ENCODE peak calls at places on chromosomes 6 and 20, in five cellular contexts. O, V, C, I and Q are unnamed samples.
A peak's percentile ranks its signal among the peaks of the same experiment; 100 is the strongest.

GRCh38 chr6:126603410-126603809 is 263.5 kb downstream of the CENPW start:
- DNase-seq in O (no peak), V (no peak), C (no peak), I (no peak), Q (no peak)

GRCh38 chr6:42532038-42532669 is 31.7 kb upstream of the UBR2 start:
- DNase-seq in O (peak; percentile 24), V (peak; percentile 52), C (no peak), I (peak; percentile 15), Q (peak; percentile 73)

GRCh38 chr6:28789553-28790083 is 134.2 kb downstream of the TRIM27 start:
- DNase-seq in O (no peak), V (peak; percentile 53), C (no peak), I (no peak), Q (peak; percentile 64)

GRCh38 chr6:154488802-154489437 is 21.6 kb downstream of the CNKSR3 start:
- DNase-seq in O (no peak), V (no peak), C (no peak), I (no peak), Q (no peak)

GRCh38 chr6:161211380-161212035 is 62.4 kb downstream of the AGPAT4 start:
- DNase-seq in O (no peak), V (no peak), C (no peak), I (no peak), Q (no peak)

GRCh38 chr6:105794263-105794662 is 291.9 kb upstream of the PRDM1 start:
- DNase-seq in O (no peak), V (no peak), C (no peak), I (no peak), Q (peak; percentile 36)

GRCh38 chr6:106619223-106619622 is 10.1 kb downstream of the RTN4IP1 start:
- DNase-seq in O (no peak), V (no peak), C (no peak), I (no peak), Q (no peak)

GRCh38 chr20:4104045-4104444 is 88.7 kb upstream of the RNF24 start:
- DNase-seq in O (no peak), V (no peak), C (no peak), I (no peak), Q (no peak)

GRCh38 chr6:1372690-1373089 is 16.7 kb upstream of the FOXF2 start:
- DNase-seq in O (no peak), V (no peak), C (no peak), I (no peak), Q (no peak)

GRCh38 chr6:47292944-47293343 is 16.8 kb downstream of the TNFRSF21 start:
- DNase-seq in O (no peak), V (peak; percentile 86), C (no peak), I (no peak), Q (peak; percentile 76)

GRCh38 chr6:53673138-53673801 is 7.7 kb upstream of the KLHL31 start:
- DNase-seq in O (no peak), V (peak; percentile 81), C (no peak), I (peak; percentile 47), Q (peak; percentile 74)

GRCh38 chr6:117728626-117729025 is 53.4 kb downstream of the NUS1 start:
- DNase-seq in O (no peak), V (no peak), C (no peak), I (no peak), Q (no peak)

GRCh38 chr6:7204726-7205125 is 97.0 kb downstream of the RREB1 start:
- DNase-seq in O (no peak), V (no peak), C (no peak), I (peak; percentile 47), Q (no peak)

GRCh38 chr6:105077592-105078463 is 102.0 kb downstream of the POPDC3 start:
- DNase-seq in O (no peak), V (peak; percentile 84), C (no peak), I (no peak), Q (peak; percentile 63)

GRCh38 chr20:45052698-45053440 is 48.1 kb downstream of the KCNS1 start:
- DNase-seq in O (no peak), V (no peak), C (no peak), I (no peak), Q (no peak)

GRCh38 chr6:154683756-154684523 is 49.3 kb upstream of the SCAF8 start:
- DNase-seq in O (no peak), V (peak; percentile 44), C (no peak), I (no peak), Q (peak; percentile 12)

GRCh38 chr6:34465551-34466241 is at the start of gene PACSIN1:
- DNase-seq in O (peak; percentile 14), V (no peak), C (no peak), I (no peak), Q (peak; percentile 39)

GRCh38 chr6:112690497-112691202 is 343.5 kb downstream of the RFPL4B start:
- DNase-seq in O (no peak), V (peak; percentile 63), C (no peak), I (no peak), Q (no peak)

GRCh38 chr6:138559153-138559552 is 59.9 kb upstream of the NHSL1 start:
- DNase-seq in O (no peak), V (no peak), C (no peak), I (no peak), Q (no peak)

GRCh38 chr6:116648161-116648560 is 20.4 kb downstream of the ZUP1 start:
- DNase-seq in O (no peak), V (no peak), C (no peak), I (no peak), Q (no peak)

GRCh38 chr20:3734111-3734843 is 1.8 kb downstream of the HSPA12B start:
- DNase-seq in O (no peak), V (no peak), C (no peak), I (no peak), Q (no peak)

GRCh38 chr20:4465855-4466545 is 255.7 kb upstream of the PRND start:
- DNase-seq in O (no peak), V (no peak), C (no peak), I (no peak), Q (no peak)

GRCh38 chr6:24766685-24767462 is 7.9 kb upstream of the GMNN start:
- DNase-seq in O (no peak), V (peak; percentile 56), C (no peak), I (no peak), Q (peak; percentile 52)

GRCh38 chr6:3912366-3913076 is 63.3 kb downstream of the FAM50B start:
- DNase-seq in O (no peak), V (peak; percentile 25), C (no peak), I (no peak), Q (no peak)

GRCh38 chr6:3910264-3910663 is 61.1 kb downstream of the FAM50B start:
- DNase-seq in O (no peak), V (no peak), C (no peak), I (no peak), Q (no peak)

GRCh38 chr6:3911614-3912336 is 62.6 kb downstream of the FAM50B start:
- DNase-seq in O (no peak), V (peak; percentile 87), C (peak; percentile 39), I (no peak), Q (peak; percentile 77)

GRCh38 chr6:3908961-3909360 is 59.8 kb downstream of the FAM50B start:
- DNase-seq in O (no peak), V (no peak), C (no peak), I (no peak), Q (no peak)

GRCh38 chr6:3911130-3911529 is 62.0 kb downstream of the FAM50B start:
- DNase-seq in O (no peak), V (no peak), C (no peak), I (no peak), Q (no peak)
- H3K4me3 ChIP-seq in O (no peak overlapping the region), V (no peak overlapping the region), C (no peak overlapping the region), I (no peak overlapping the region), Q (no peak overlapping the region)

GRCh38 chr20:49984426-49985153 is 1.8 kb downstream of the SNAI1 start:
- DNase-seq in O (no peak), V (no peak), C (no peak), I (no peak), Q (no peak)
- H3K4me3 ChIP-seq in O (no peak overlapping the region), V (no peak overlapping the region), C (peak overlapping the region; percentile 71), I (peak overlapping the region; percentile 75), Q (no peak overlapping the region)

GRCh38 chr6:111604259-111605099 is 1.2 kb downstream of the TRAF3IP2 start:
- DNase-seq in O (peak; percentile 34), V (peak; percentile 73), C (peak; percentile 45), I (no peak), Q (peak; percentile 76)
- H3K4me3 ChIP-seq in O (peak overlapping the region; percentile 45), V (peak overlapping the region; percentile 53), C (peak overlapping the region; percentile 71), I (peak overlapping the region; percentile 67), Q (peak overlapping the region; percentile 56)

DNA sequence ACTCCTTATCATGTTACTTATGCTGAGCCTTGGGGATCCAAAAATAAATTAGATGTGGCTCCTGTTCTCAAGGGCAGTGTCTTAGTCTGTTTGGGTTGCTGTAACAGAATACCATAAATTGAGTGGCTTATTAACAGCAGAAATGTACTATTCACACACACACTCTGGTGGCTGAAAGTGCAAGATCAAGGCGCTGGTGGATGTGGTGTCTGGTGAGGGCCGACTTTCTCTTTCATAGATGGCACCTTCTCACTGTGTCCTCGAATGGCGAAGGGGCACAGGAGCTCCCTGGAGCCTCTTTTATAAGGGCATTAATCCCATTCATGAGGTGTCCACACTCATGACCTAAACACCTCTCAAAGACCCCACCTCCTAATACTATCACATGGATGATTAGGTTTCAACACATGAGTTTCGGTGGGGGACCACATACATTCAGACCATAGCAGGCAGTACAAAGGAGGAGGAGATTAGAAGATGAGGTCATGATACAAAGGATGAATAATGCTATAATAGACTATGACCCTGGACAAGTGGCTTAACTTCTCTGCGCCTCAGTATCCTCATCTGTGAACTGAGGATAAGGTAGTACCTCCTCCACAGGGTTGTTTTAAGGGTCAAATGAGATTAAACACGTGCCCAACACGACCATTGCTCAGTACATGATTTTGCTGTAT is 34.1 kb downstream of the RPP40 start:
- DNase-seq in O (no peak), V (no peak), C (no peak), I (no peak), Q (no peak)
- H3K4me3 ChIP-seq in O (no peak overlapping the region), V (no peak overlapping the region), C (no peak overlapping the region), I (no peak overlapping the region), Q (no peak overlapping the region)

DNA sequence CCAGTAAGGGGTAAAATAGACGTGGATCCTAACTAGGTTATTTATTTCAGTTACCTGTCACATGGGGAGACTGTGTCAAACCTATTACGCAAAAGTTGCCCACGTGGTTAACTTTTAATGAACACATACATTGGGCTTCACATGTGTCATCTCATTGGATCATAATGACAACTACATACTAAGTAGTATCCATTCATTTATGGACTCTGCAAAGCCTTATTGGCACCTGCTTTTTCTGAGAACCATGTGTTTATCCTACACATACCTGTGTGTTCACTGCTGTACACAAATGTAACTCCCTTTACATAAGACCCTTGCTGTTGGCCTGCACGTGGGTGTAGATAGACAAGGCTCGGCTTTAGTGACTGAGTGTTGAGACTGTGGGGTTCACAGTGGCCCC is 5.1 kb downstream of the BPIFA1 start:
- DNase-seq in O (no peak), V (no peak), C (no peak), I (no peak), Q (no peak)
- H3K4me3 ChIP-seq in O (no peak overlapping the region), V (no peak overlapping the region), C (no peak overlapping the region), I (no peak overlapping the region), Q (no peak overlapping the region)

GRCh38 chr6:15023448-15023847 is 222.4 kb upstream of the JARID2 start:
- DNase-seq in O (no peak), V (peak; percentile 42), C (no peak), I (no peak), Q (peak; percentile 53)
- H3K4me3 ChIP-seq in O (no peak overlapping the region), V (no peak overlapping the region), C (no peak overlapping the region), I (no peak overlapping the region), Q (no peak overlapping the region)